ENCODE peak calls at places on chromosomes 13 and 19, in eight cellular contexts. U is nephron progenitor cell, M is kidney, I is PC-3, B is A549, H is LHCN-M2, E is foreskin fibroblast, T is IMR-90. O is an unnamed sample.

GRCh38 chr13:101846701-101847100 is 394.2 kb downstream of the ITGBL1 start:
- DNase-seq in B (no peak), I (no peak), H (no peak), E (no peak), U (no peak), M (no peak), T (no peak), O (no peak)

GRCh38 chr19:12194827-12195500 is 32.1 kb downstream of the ZNF136 start:
- DNase-seq in T (peak; percentile 6), B (no peak), E (peak; percentile 32), U (peak; percentile 12), H (no peak), M (peak; percentile 96), I (no peak), O (no peak)

GRCh38 chr19:33861950-33862349 is 65.3 kb downstream of the KCTD15 start:
- DNase-seq in B (no peak), M (no peak), E (no peak), T (no peak), H (no peak), I (no peak), U (no peak), O (no peak)

GRCh38 chr19:4971424-4971793 is 2.5 kb downstream of the KDM4B start:
- DNase-seq in B (no peak), U (peak; percentile 48), M (no peak), T (no peak), H (no peak), E (no peak), I (peak; percentile 60), O (no peak)

GRCh38 chr13:49300716-49301589 is 53.2 kb downstream of the CDADC1 start:
- DNase-seq in H (peak; percentile 67), E (peak; percentile 47), I (peak; percentile 63), B (peak; percentile 66), M (no peak), U (peak; percentile 39), T (peak; percentile 76), O (peak; percentile 53)

GRCh38 chr19:40265055-40265762 is 19.9 kb downstream of the AKT2 start:
- DNase-seq in H (no peak), M (peak; percentile 57), B (no peak), E (no peak), U (no peak), T (no peak), I (no peak), O (no peak)

GRCh38 chr13:89343165-89343564 is 1672.0 kb downstream of the SLITRK5 start:
- DNase-seq in H (no peak), T (no peak), E (no peak), U (no peak), I (no peak), B (no peak), M (no peak), O (no peak)

GRCh38 chr13:92951273-92951820 is 275.3 kb upstream of the GPC6 start:
- DNase-seq in T (no peak), H (no peak), I (no peak), U (no peak), B (no peak), E (no peak), M (no peak), O (no peak)

GRCh38 chr19:4297901-4298771 is 4.1 kb downstream of the TMIGD2 start:
- DNase-seq in I (no peak), B (no peak), U (no peak), E (no peak), M (no peak), H (no peak), T (no peak), O (no peak)

GRCh38 chr13:48081739-48082138 is 13.2 kb downstream of the MED4 start:
- DNase-seq in E (no peak), B (no peak), T (no peak), I (no peak), H (no peak), U (no peak), M (no peak), O (no peak)

GRCh38 chr19:46115396-46116109 is 8.9 kb downstream of the IGFL3 start:
- DNase-seq in E (peak; percentile 74), U (no peak), H (peak; percentile 82), M (no peak), T (peak; percentile 81), I (peak; percentile 85), B (no peak), O (no peak)

GRCh38 chr19:12792048-12792852 is 964 bp downstream of the JUNB start:
- DNase-seq in H (peak; percentile 58), U (peak; percentile 71), B (peak; percentile 60), T (peak; percentile 55), I (peak; percentile 79), E (no peak), M (peak; percentile 94), O (peak; percentile 86)

GRCh38 chr19:11480081-11480926 is 542 bp downstream of the ELAVL3 start:
- DNase-seq in E (no peak), H (no peak), M (peak; percentile 80), B (no peak), I (no peak), T (no peak), U (no peak), O (no peak)

GRCh38 chr13:46389985-46390384 is 2.9 kb upstream of the RUBCNL start:
- DNase-seq in B (no peak), E (no peak), U (peak; percentile 23), H (no peak), M (no peak), T (no peak), I (peak; percentile 13), O (no peak)

GRCh38 chr19:55080121-55080914 is 4.6 kb downstream of the EPS8L1 start:
- DNase-seq in T (peak; percentile 55), B (peak; percentile 89), I (no peak), H (peak; percentile 41), U (peak; percentile 80), E (peak; percentile 72), M (peak; percentile 89), O (peak; percentile 86)

GRCh38 chr13:47081850-47082249 is 185.0 kb upstream of the HTR2A start:
- DNase-seq in U (no peak), E (no peak), I (no peak), B (no peak), M (no peak), H (no peak), T (no peak), O (no peak)

GRCh38 chr19:35140898-35141626 is 2.0 kb upstream of the FXYD7 start:
- DNase-seq in M (peak; percentile 98), H (peak; percentile 59), U (peak; percentile 98), T (peak; percentile 86), I (peak; percentile 82), B (peak; percentile 95), E (peak; percentile 91), O (peak; percentile 73)

GRCh38 chr19:3668331-3669133 is 31.7 kb downstream of the PIP5K1C start:
- DNase-seq in I (no peak), T (peak; percentile 39), U (peak; percentile 27), B (no peak), M (no peak), E (no peak), H (no peak), O (no peak)

GRCh38 chr19:723247-723646 is 14.5 kb downstream of the PALM start:
- DNase-seq in T (no peak), E (no peak), U (no peak), I (no peak), M (no peak), B (no peak), H (no peak), O (no peak)

GRCh38 chr13:73224708-73225107 is 165.9 kb downstream of the KLF5 start:
- DNase-seq in M (no peak), I (peak; percentile 19), E (no peak), B (no peak), T (peak; percentile 30), U (no peak), H (peak; percentile 40), O (peak; percentile 64)

GRCh38 chr13:51781246-51782022 is 22.5 kb downstream of the DHRS12 start:
- DNase-seq in T (peak; percentile 24), H (no peak), B (peak; percentile 28), U (no peak), E (no peak), I (peak; percentile 60), M (no peak), O (peak; percentile 58)

GRCh38 chr13:80962855-80963254 is 621.9 kb upstream of the SPRY2 start:
- DNase-seq in I (peak; percentile 21), U (no peak), H (peak; percentile 46), B (no peak), M (no peak), T (no peak), E (no peak), O (no peak)

GRCh38 chr13:44368599-44369368 is 4.8 kb upstream of the SERP2 start:
- DNase-seq in M (no peak), H (no peak), B (no peak), T (no peak), E (no peak), U (no peak), I (peak; percentile 65), O (no peak)

GRCh38 chr19:45901432-45901903 is 945 bp downstream of the MYPOP start:
- DNase-seq in E (no peak), I (no peak), U (peak; percentile 59), H (no peak), M (peak; percentile 84), T (peak; percentile 42), B (no peak), O (peak; percentile 60)

GRCh38 chr13:30376426-30377311 is 45.6 kb upstream of the UBE2L5 start:
- DNase-seq in B (no peak), U (no peak), T (no peak), E (no peak), M (no peak), I (peak; percentile 29), H (no peak), O (no peak)

GRCh38 chr13:43153436-43154082 is 130.2 kb downstream of the DNAJC15 start:
- DNase-seq in T (peak; percentile 44), I (peak; percentile 88), E (peak; percentile 63), U (no peak), H (peak; percentile 71), M (no peak), B (peak; percentile 41), O (no peak)

GRCh38 chr13:57918913-57919312 is 287.4 kb downstream of the PCDH17 start:
- DNase-seq in E (no peak), M (no peak), U (no peak), T (no peak), B (no peak), I (no peak), H (no peak), O (no peak)

GRCh38 chr19:13152854-13153626 is 2.8 kb downstream of the IER2 start:
- DNase-seq in T (peak; percentile 93), E (peak; percentile 95), U (peak; percentile 96), I (peak; percentile 98), B (peak; percentile 95), M (peak; percentile 99), H (peak; percentile 93), O (peak; percentile 96)

GRCh38 chr19:7888145-7888825 is at the start of gene LRRC8E:
- DNase-seq in T (peak; percentile 55), H (peak; percentile 15), B (peak; percentile 50), E (peak; percentile 58), M (peak; percentile 89), I (peak; percentile 87), U (peak; percentile 86), O (no peak)

GRCh38 chr13:94656766-94657165 is 55.1 kb downstream of the GPR180 start:
- DNase-seq in M (no peak), T (peak; percentile 99), H (peak; percentile 92), E (peak; percentile 93), B (peak; percentile 35), U (no peak), I (peak; percentile 76), O (no peak)

GRCh38 chr19:34319785-34320184 is 45.2 kb upstream of the GPI start:
- DNase-seq in B (no peak), H (peak; percentile 30), M (no peak), E (no peak), U (no peak), T (peak; percentile 80), I (no peak), O (no peak)

GRCh38 chr13:21050288-21051197 is 10.8 kb downstream of the LATS2 start:
- DNase-seq in M (peak; percentile 31), E (no peak), H (no peak), B (no peak), T (no peak), U (no peak), I (no peak), O (no peak)

GRCh38 chr19:33125929-33126388 is 6.0 kb upstream of the WDR88 start:
- DNase-seq in U (peak; percentile 53), T (peak; percentile 69), I (peak; percentile 58), M (no peak), B (peak; percentile 85), E (peak; percentile 51), H (peak; percentile 42), O (peak; percentile 61)

GRCh38 chr19:39145180-39145953 is 19.8 kb downstream of the PAK4 start:
- DNase-seq in B (no peak), M (no peak), T (no peak), I (no peak), H (no peak), U (no peak), E (no peak), O (peak; percentile 5)

O was measured in HL-60.